ENCODE peak calls at places on chromosomes 13 and 19, in nine cellular contexts. One of them, this sample, is unnamed.

GRCh38 chr19:8571006-8571411 is 6.2 kb downstream of the MYO1F start:
- DNase-seq in uterus: no peak
- DNase-seq in epithelial cell of esophagus: no peak
- DNase-seq in breast epithelium: no peak
- DNase-seq in gastrocnemius medialis: peak
- DNase-seq in fibroblast of the aortic adventitia: no peak
- DNase-seq in retinal pigment epithelial cell: no peak
- DNase-seq in Panc1: no peak
- DNase-seq in adrenal gland: peak
- DNase-seq in this sample: no peak

GRCh38 chr19:5681446-5682292 is 842 bp downstream of the HSD11B1L start:
- DNase-seq in epithelial cell of esophagus: no peak
- DNase-seq in retinal pigment epithelial cell: no peak
- DNase-seq in gastrocnemius medialis: no peak
- DNase-seq in Panc1: no peak
- DNase-seq in fibroblast of the aortic adventitia: no peak
- DNase-seq in uterus: no peak
- DNase-seq in breast epithelium: no peak
- DNase-seq in adrenal gland: no peak
- DNase-seq in this sample: no peak

GRCh38 chr13:41516166-41516565 is 58.8 kb downstream of the RGCC start:
- DNase-seq in fibroblast of the aortic adventitia: no peak
- DNase-seq in epithelial cell of esophagus: no peak
- DNase-seq in gastrocnemius medialis: no peak
- DNase-seq in retinal pigment epithelial cell: no peak
- DNase-seq in adrenal gland: no peak
- DNase-seq in uterus: no peak
- DNase-seq in breast epithelium: no peak
- DNase-seq in Panc1: no peak
- DNase-seq in this sample: no peak

GRCh38 chr19:31054430-31054829 is 294.8 kb downstream of the TSHZ3 start:
- DNase-seq in uterus: no peak
- DNase-seq in adrenal gland: peak
- DNase-seq in Panc1: peak
- DNase-seq in fibroblast of the aortic adventitia: peak
- DNase-seq in breast epithelium: no peak
- DNase-seq in epithelial cell of esophagus: peak
- DNase-seq in gastrocnemius medialis: no peak
- DNase-seq in retinal pigment epithelial cell: peak
- DNase-seq in this sample: no peak

GRCh38 chr19:38142176-38143035 is 81.6 kb downstream of the DPF1 start:
- DNase-seq in gastrocnemius medialis: peak
- DNase-seq in fibroblast of the aortic adventitia: peak
- DNase-seq in adrenal gland: peak
- DNase-seq in uterus: peak
- DNase-seq in epithelial cell of esophagus: peak
- DNase-seq in Panc1: peak
- DNase-seq in breast epithelium: no peak
- DNase-seq in retinal pigment epithelial cell: no peak
- DNase-seq in this sample: no peak

GRCh38 chr19:42140125-42140754 is 8.0 kb upstream of the POU2F2 start:
- DNase-seq in fibroblast of the aortic adventitia: peak
- DNase-seq in adrenal gland: peak
- DNase-seq in uterus: no peak
- DNase-seq in epithelial cell of esophagus: peak
- DNase-seq in retinal pigment epithelial cell: no peak
- DNase-seq in gastrocnemius medialis: no peak
- DNase-seq in Panc1: no peak
- DNase-seq in breast epithelium: no peak
- DNase-seq in this sample: no peak

GRCh38 chr13:49777746-49778614 is 14.5 kb downstream of the KPNA3 start:
- DNase-seq in breast epithelium: no peak
- DNase-seq in Panc1: no peak
- DNase-seq in gastrocnemius medialis: no peak
- DNase-seq in fibroblast of the aortic adventitia: no peak
- DNase-seq in uterus: no peak
- DNase-seq in adrenal gland: no peak
- DNase-seq in retinal pigment epithelial cell: no peak
- DNase-seq in epithelial cell of esophagus: peak
- DNase-seq in this sample: no peak

GRCh38 chr19:56491399-56491798 is 14.3 kb upstream of the ZNF667 start:
- DNase-seq in fibroblast of the aortic adventitia: no peak
- DNase-seq in uterus: no peak
- DNase-seq in breast epithelium: no peak
- DNase-seq in retinal pigment epithelial cell: no peak
- DNase-seq in gastrocnemius medialis: no peak
- DNase-seq in epithelial cell of esophagus: no peak
- DNase-seq in Panc1: no peak
- DNase-seq in adrenal gland: no peak
- DNase-seq in this sample: no peak

GRCh38 chr13:49300716-49301589 is 53.2 kb downstream of the CDADC1 start:
- DNase-seq in uterus: peak
- DNase-seq in fibroblast of the aortic adventitia: peak
- DNase-seq in epithelial cell of esophagus: peak
- DNase-seq in adrenal gland: peak
- DNase-seq in retinal pigment epithelial cell: no peak
- DNase-seq in Panc1: peak
- DNase-seq in gastrocnemius medialis: peak
- DNase-seq in breast epithelium: no peak
- DNase-seq in this sample: no peak

GRCh38 chr19:41795031-41795461 is 1.3 kb upstream of the CEACAM3 start:
- DNase-seq in retinal pigment epithelial cell: no peak
- DNase-seq in epithelial cell of esophagus: peak
- DNase-seq in adrenal gland: peak
- DNase-seq in uterus: no peak
- DNase-seq in Panc1: no peak
- DNase-seq in fibroblast of the aortic adventitia: peak
- DNase-seq in breast epithelium: no peak
- DNase-seq in gastrocnemius medialis: no peak
- DNase-seq in this sample: no peak

GRCh38 chr13:113351514-113352026 is 12.4 kb downstream of the GRTP1 start:
- DNase-seq in retinal pigment epithelial cell: no peak
- DNase-seq in Panc1: no peak
- DNase-seq in epithelial cell of esophagus: no peak
- DNase-seq in adrenal gland: peak
- DNase-seq in gastrocnemius medialis: peak
- DNase-seq in uterus: no peak
- DNase-seq in fibroblast of the aortic adventitia: peak
- DNase-seq in breast epithelium: no peak
- DNase-seq in this sample: no peak

DNA sequence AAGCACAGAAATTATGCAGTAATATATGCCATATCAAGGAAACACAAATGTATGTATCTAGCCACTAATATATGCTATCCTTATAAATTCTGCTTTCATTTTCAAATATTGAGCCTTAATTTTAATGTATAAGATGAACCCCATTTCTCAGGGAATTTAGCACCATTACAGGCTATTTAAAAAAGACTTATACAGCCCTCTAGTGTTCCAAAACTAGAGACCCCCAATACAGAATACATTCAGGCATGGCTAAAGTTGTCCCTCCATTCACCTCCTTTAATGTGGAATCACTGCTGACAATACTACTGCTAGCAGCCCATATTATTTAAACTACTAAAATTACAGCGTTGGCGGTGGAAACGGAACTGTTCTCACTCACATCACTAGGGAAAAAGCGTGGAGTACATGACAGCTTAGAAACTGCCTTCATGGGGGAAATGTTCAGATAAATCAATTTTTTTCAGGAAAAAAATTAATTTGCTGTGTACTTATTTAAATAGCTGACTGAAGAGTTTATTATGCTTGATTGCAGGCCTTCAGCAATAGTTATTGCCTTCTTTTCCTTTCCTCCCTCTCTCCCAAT is 541.0 kb downstream of the PCDH9 start:
- DNase-seq in gastrocnemius medialis: no peak
- DNase-seq in fibroblast of the aortic adventitia: peak
- DNase-seq in breast epithelium: no peak
- DNase-seq in uterus: no peak
- DNase-seq in Panc1: no peak
- DNase-seq in retinal pigment epithelial cell: no peak
- DNase-seq in epithelial cell of esophagus: peak
- DNase-seq in adrenal gland: no peak
- DNase-seq in this sample: no peak
- TF ChIP-seq CTCF in gastrocnemius medialis: no peak
- TF ChIP-seq CTCF in fibroblast of the aortic adventitia: peak
- TF ChIP-seq CTCF in breast epithelium: no peak
- TF ChIP-seq CTCF in uterus: no peak
- TF ChIP-seq CTCF in Panc1: no peak
- TF ChIP-seq CTCF in retinal pigment epithelial cell: peak
- TF ChIP-seq CTCF in epithelial cell of esophagus: no peak
- TF ChIP-seq CTCF in adrenal gland: peak
- TF ChIP-seq CTCF in this sample: no peak

DNA sequence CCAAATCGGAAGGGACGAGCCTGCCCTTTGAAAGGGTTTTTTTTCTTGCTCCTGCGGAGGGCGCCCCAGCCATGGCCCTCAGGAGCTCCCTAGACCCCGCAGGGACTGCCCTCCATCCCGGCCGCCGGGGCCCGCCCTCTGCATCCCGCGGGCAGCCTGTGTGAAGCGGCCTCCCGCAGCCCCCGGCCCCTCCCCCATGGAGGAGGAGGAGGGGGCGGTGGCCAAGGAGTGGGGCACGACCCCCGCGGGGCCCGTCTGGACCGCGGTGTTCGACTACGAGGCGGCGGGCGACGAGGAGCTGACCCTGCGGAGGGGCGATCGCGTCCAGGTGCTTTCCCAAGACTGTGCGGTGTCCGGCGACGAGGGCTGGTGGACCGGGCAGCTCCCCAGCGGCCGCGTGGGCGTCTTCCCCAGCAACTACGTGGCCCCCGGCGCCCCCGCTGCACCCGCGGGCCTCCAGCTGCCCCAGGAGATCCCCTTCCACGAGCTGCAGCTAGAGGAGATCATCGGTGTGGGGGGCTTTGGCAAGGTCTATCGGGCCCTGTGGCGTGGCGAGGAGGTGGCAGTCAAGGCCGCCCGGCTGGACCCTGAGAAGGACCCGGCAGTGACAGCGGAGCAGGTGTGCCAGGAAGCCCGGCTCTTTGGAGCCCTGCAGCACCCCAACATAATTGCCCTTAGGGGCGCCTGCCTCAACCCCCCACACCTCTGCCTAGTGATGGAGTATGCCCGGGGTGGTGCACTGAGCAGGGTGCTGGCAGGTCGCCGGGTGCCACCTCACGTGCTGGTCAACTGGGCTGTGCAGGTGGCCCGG is 815 bp downstream of the MAP3K10 start:
- DNase-seq in breast epithelium: no peak
- DNase-seq in fibroblast of the aortic adventitia: peak
- DNase-seq in gastrocnemius medialis: no peak
- DNase-seq in adrenal gland: peak
- DNase-seq in retinal pigment epithelial cell: no peak
- DNase-seq in epithelial cell of esophagus: no peak
- DNase-seq in Panc1: no peak
- DNase-seq in uterus: peak
- DNase-seq in this sample: no peak
- TF ChIP-seq CTCF in breast epithelium: no peak
- TF ChIP-seq CTCF in fibroblast of the aortic adventitia: no peak
- TF ChIP-seq CTCF in gastrocnemius medialis: no peak
- TF ChIP-seq CTCF in adrenal gland: no peak
- TF ChIP-seq CTCF in retinal pigment epithelial cell: no peak
- TF ChIP-seq CTCF in epithelial cell of esophagus: no peak
- TF ChIP-seq CTCF in Panc1: no peak
- TF ChIP-seq CTCF in uterus: no peak
- TF ChIP-seq CTCF in this sample: no peak

DNA sequence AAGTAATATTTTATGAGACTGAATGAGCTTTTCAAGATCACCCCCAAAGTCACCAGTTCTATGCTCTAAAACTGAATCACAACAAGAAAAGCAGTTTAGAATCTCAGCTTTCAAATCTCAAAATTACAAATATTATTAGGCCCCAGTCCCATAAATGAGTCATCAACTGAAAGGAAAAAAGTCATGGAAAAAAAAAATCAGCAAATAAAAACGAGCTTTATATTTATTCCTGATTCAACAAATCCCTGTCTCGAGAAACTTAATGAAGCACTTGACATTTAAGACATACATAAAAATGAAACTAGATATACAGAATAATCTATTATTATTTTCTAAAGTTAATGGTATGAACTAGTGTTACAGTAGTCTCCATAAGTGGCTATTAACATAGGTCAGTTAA is 203.0 kb downstream of the DIAPH3 start:
- DNase-seq in breast epithelium: no peak
- DNase-seq in fibroblast of the aortic adventitia: no peak
- DNase-seq in retinal pigment epithelial cell: no peak
- DNase-seq in gastrocnemius medialis: no peak
- DNase-seq in adrenal gland: no peak
- DNase-seq in uterus: no peak
- DNase-seq in Panc1: no peak
- DNase-seq in epithelial cell of esophagus: no peak
- DNase-seq in this sample: no peak
- TF ChIP-seq CTCF in breast epithelium: no peak
- TF ChIP-seq CTCF in fibroblast of the aortic adventitia: no peak
- TF ChIP-seq CTCF in retinal pigment epithelial cell: no peak
- TF ChIP-seq CTCF in gastrocnemius medialis: no peak
- TF ChIP-seq CTCF in adrenal gland: no peak
- TF ChIP-seq CTCF in uterus: no peak
- TF ChIP-seq CTCF in Panc1: no peak
- TF ChIP-seq CTCF in epithelial cell of esophagus: no peak
- TF ChIP-seq CTCF in this sample: no peak

DNA sequence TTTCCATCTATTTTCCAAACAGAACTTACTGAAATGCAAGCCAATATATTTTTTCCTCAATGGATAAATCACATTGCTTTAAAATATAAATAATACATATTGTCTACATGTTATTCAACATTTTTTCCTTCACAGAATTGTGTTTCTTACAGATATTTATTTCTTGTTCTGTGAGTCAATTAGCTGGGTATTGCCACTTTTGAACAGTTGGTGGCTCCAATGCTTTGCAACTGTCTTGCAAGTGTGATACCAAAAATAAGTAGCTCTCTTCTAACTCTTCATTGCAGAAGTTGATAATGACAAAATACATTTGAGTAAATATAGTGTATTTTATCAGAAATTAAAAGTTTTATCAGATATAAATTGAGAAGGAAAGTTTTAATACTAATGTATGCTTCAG is 17.1 kb upstream of the GPC5 start:
- DNase-seq in epithelial cell of esophagus: peak
- DNase-seq in breast epithelium: no peak
- DNase-seq in gastrocnemius medialis: no peak
- DNase-seq in fibroblast of the aortic adventitia: peak
- DNase-seq in Panc1: no peak
- DNase-seq in retinal pigment epithelial cell: no peak
- DNase-seq in uterus: no peak
- DNase-seq in adrenal gland: no peak
- DNase-seq in this sample: no peak
- TF ChIP-seq CTCF in epithelial cell of esophagus: peak
- TF ChIP-seq CTCF in breast epithelium: no peak
- TF ChIP-seq CTCF in gastrocnemius medialis: no peak
- TF ChIP-seq CTCF in fibroblast of the aortic adventitia: peak
- TF ChIP-seq CTCF in Panc1: peak
- TF ChIP-seq CTCF in retinal pigment epithelial cell: peak
- TF ChIP-seq CTCF in uterus: no peak
- TF ChIP-seq CTCF in adrenal gland: peak
- TF ChIP-seq CTCF in this sample: no peak

GRCh38 chr19:47272448-47273312 is 2.0 kb upstream of the INAFM1 start:
- DNase-seq in retinal pigment epithelial cell: peak
- DNase-seq in epithelial cell of esophagus: no peak
- DNase-seq in adrenal gland: peak
- DNase-seq in gastrocnemius medialis: no peak
- DNase-seq in Panc1: no peak
- DNase-seq in breast epithelium: peak
- DNase-seq in fibroblast of the aortic adventitia: peak
- DNase-seq in uterus: no peak
- DNase-seq in this sample: no peak
- TF ChIP-seq CTCF in retinal pigment epithelial cell: peak
- TF ChIP-seq CTCF in epithelial cell of esophagus: no peak
- TF ChIP-seq CTCF in adrenal gland: no peak
- TF ChIP-seq CTCF in gastrocnemius medialis: no peak
- TF ChIP-seq CTCF in Panc1: no peak
- TF ChIP-seq CTCF in breast epithelium: no peak
- TF ChIP-seq CTCF in fibroblast of the aortic adventitia: peak
- TF ChIP-seq CTCF in uterus: peak
- TF ChIP-seq CTCF in this sample: no peak

This sample was measured in omental fat pad.